ENCODE peak calls at places on chromosomes 6 and 20, in ten cellular contexts. One of them, this sample, is unnamed.

GRCh38 chr6:142542704-142543233 is 241.0 kb downstream of the ADGRG6 start:
- DNase-seq in AG08395: peak; percentile 25
- DNase-seq in stimulated activated CD8-positive, alpha-beta memory T cell treated with anti-CD3 and anti-CD28 coated beads, Interleukin-12 subunit alpha, Interleukin-12 subunit beta, amount 100 ng/mL, for 4 hours: no peak
- DNase-seq in lower leg skin: peak; percentile 90
- DNase-seq in T-cell: no peak
- DNase-seq in PC-3: peak; percentile 81
- DNase-seq in Daoy: peak; percentile 81
- DNase-seq in HS-5: peak; percentile 32
- DNase-seq in skeletal muscle cell: peak; percentile 47
- DNase-seq in NCI-H1092 treated with DMSO at 0.1 percent for 48 hours: no peak
- DNase-seq in this sample: peak; percentile 42

GRCh38 chr20:21029356-21029755 is 76.8 kb downstream of the LINC00237 start:
- DNase-seq in AG08395: no peak
- DNase-seq in stimulated activated CD8-positive, alpha-beta memory T cell treated with anti-CD3 and anti-CD28 coated beads, Interleukin-12 subunit alpha, Interleukin-12 subunit beta, amount 100 ng/mL, for 4 hours: no peak
- DNase-seq in lower leg skin: no peak
- DNase-seq in T-cell: no peak
- DNase-seq in PC-3: no peak
- DNase-seq in Daoy: no peak
- DNase-seq in HS-5: no peak
- DNase-seq in skeletal muscle cell: no peak
- DNase-seq in NCI-H1092 treated with DMSO at 0.1 percent for 48 hours: no peak
- DNase-seq in this sample: no peak

GRCh38 chr20:18613553-18613952 is 25.7 kb downstream of the DTD1 start:
- DNase-seq in AG08395: no peak
- DNase-seq in stimulated activated CD8-positive, alpha-beta memory T cell treated with anti-CD3 and anti-CD28 coated beads, Interleukin-12 subunit alpha, Interleukin-12 subunit beta, amount 100 ng/mL, for 4 hours: no peak
- DNase-seq in lower leg skin: peak; percentile 3
- DNase-seq in T-cell: no peak
- DNase-seq in PC-3: peak; percentile 80
- DNase-seq in Daoy: peak; percentile 14
- DNase-seq in HS-5: no peak
- DNase-seq in skeletal muscle cell: no peak
- DNase-seq in NCI-H1092 treated with DMSO at 0.1 percent for 48 hours: no peak
- DNase-seq in this sample: no peak

GRCh38 chr20:36234771-36235320 is 1.4 kb upstream of the AAR2 start:
- DNase-seq in AG08395: no peak
- DNase-seq in stimulated activated CD8-positive, alpha-beta memory T cell treated with anti-CD3 and anti-CD28 coated beads, Interleukin-12 subunit alpha, Interleukin-12 subunit beta, amount 100 ng/mL, for 4 hours: no peak
- DNase-seq in lower leg skin: no peak
- DNase-seq in T-cell: no peak
- DNase-seq in PC-3: no peak
- DNase-seq in Daoy: no peak
- DNase-seq in HS-5: no peak
- DNase-seq in skeletal muscle cell: no peak
- DNase-seq in NCI-H1092 treated with DMSO at 0.1 percent for 48 hours: no peak
- DNase-seq in this sample: no peak

GRCh38 chr20:44174996-44175766 is 11.8 kb downstream of the JPH2 start:
- DNase-seq in AG08395: no peak
- DNase-seq in stimulated activated CD8-positive, alpha-beta memory T cell treated with anti-CD3 and anti-CD28 coated beads, Interleukin-12 subunit alpha, Interleukin-12 subunit beta, amount 100 ng/mL, for 4 hours: no peak
- DNase-seq in lower leg skin: no peak
- DNase-seq in T-cell: no peak
- DNase-seq in PC-3: no peak
- DNase-seq in Daoy: no peak
- DNase-seq in HS-5: no peak
- DNase-seq in skeletal muscle cell: no peak
- DNase-seq in NCI-H1092 treated with DMSO at 0.1 percent for 48 hours: no peak
- DNase-seq in this sample: no peak

GRCh38 chr20:805713-806112 is 27.8 kb upstream of the FAM110A start:
- DNase-seq in AG08395: no peak
- DNase-seq in stimulated activated CD8-positive, alpha-beta memory T cell treated with anti-CD3 and anti-CD28 coated beads, Interleukin-12 subunit alpha, Interleukin-12 subunit beta, amount 100 ng/mL, for 4 hours: no peak
- DNase-seq in lower leg skin: no peak
- DNase-seq in T-cell: no peak
- DNase-seq in PC-3: peak; percentile 34
- DNase-seq in Daoy: no peak
- DNase-seq in HS-5: no peak
- DNase-seq in skeletal muscle cell: no peak
- DNase-seq in NCI-H1092 treated with DMSO at 0.1 percent for 48 hours: no peak
- DNase-seq in this sample: no peak

GRCh38 chr6:92495246-92495645 is 924.1 kb downstream of the EPHA7 start:
- DNase-seq in AG08395: no peak
- DNase-seq in stimulated activated CD8-positive, alpha-beta memory T cell treated with anti-CD3 and anti-CD28 coated beads, Interleukin-12 subunit alpha, Interleukin-12 subunit beta, amount 100 ng/mL, for 4 hours: no peak
- DNase-seq in lower leg skin: no peak
- DNase-seq in T-cell: no peak
- DNase-seq in PC-3: no peak
- DNase-seq in Daoy: no peak
- DNase-seq in HS-5: no peak
- DNase-seq in skeletal muscle cell: peak; percentile 67
- DNase-seq in NCI-H1092 treated with DMSO at 0.1 percent for 48 hours: no peak
- DNase-seq in this sample: no peak

GRCh38 chr20:47490795-47491194 is 10.9 kb upstream of the NCOA3 start:
- DNase-seq in AG08395: no peak
- DNase-seq in stimulated activated CD8-positive, alpha-beta memory T cell treated with anti-CD3 and anti-CD28 coated beads, Interleukin-12 subunit alpha, Interleukin-12 subunit beta, amount 100 ng/mL, for 4 hours: no peak
- DNase-seq in lower leg skin: no peak
- DNase-seq in T-cell: no peak
- DNase-seq in PC-3: no peak
- DNase-seq in Daoy: no peak
- DNase-seq in HS-5: no peak
- DNase-seq in skeletal muscle cell: no peak
- DNase-seq in NCI-H1092 treated with DMSO at 0.1 percent for 48 hours: no peak
- DNase-seq in this sample: no peak

GRCh38 chr6:105484238-105485161 is 81.6 kb upstream of the PREP start:
- DNase-seq in AG08395: peak; percentile 36
- DNase-seq in stimulated activated CD8-positive, alpha-beta memory T cell treated with anti-CD3 and anti-CD28 coated beads, Interleukin-12 subunit alpha, Interleukin-12 subunit beta, amount 100 ng/mL, for 4 hours: no peak
- DNase-seq in lower leg skin: no peak
- DNase-seq in T-cell: no peak
- DNase-seq in PC-3: peak; percentile 79
- DNase-seq in Daoy: peak; percentile 13
- DNase-seq in HS-5: no peak
- DNase-seq in skeletal muscle cell: no peak
- DNase-seq in NCI-H1092 treated with DMSO at 0.1 percent for 48 hours: peak; percentile 29
- DNase-seq in this sample: peak; percentile 40

GRCh38 chr20:41524980-41525613 is 93.1 kb downstream of the CHD6 start:
- DNase-seq in AG08395: peak; percentile 55
- DNase-seq in stimulated activated CD8-positive, alpha-beta memory T cell treated with anti-CD3 and anti-CD28 coated beads, Interleukin-12 subunit alpha, Interleukin-12 subunit beta, amount 100 ng/mL, for 4 hours: no peak
- DNase-seq in lower leg skin: peak; percentile 88
- DNase-seq in T-cell: no peak
- DNase-seq in PC-3: no peak
- DNase-seq in Daoy: peak; percentile 72
- DNase-seq in HS-5: no peak
- DNase-seq in skeletal muscle cell: peak; percentile 47
- DNase-seq in NCI-H1092 treated with DMSO at 0.1 percent for 48 hours: peak; percentile 77
- DNase-seq in this sample: peak; percentile 22

GRCh38 chr6:45563092-45563491 is 185.4 kb upstream of the SUPT3H start:
- DNase-seq in AG08395: no peak
- DNase-seq in stimulated activated CD8-positive, alpha-beta memory T cell treated with anti-CD3 and anti-CD28 coated beads, Interleukin-12 subunit alpha, Interleukin-12 subunit beta, amount 100 ng/mL, for 4 hours: no peak
- DNase-seq in lower leg skin: no peak
- DNase-seq in T-cell: no peak
- DNase-seq in PC-3: no peak
- DNase-seq in Daoy: no peak
- DNase-seq in HS-5: no peak
- DNase-seq in skeletal muscle cell: no peak
- DNase-seq in NCI-H1092 treated with DMSO at 0.1 percent for 48 hours: no peak
- DNase-seq in this sample: no peak

GRCh38 chr20:53466279-53466678 is 127.4 kb downstream of the ZNF217 start:
- DNase-seq in AG08395: no peak
- DNase-seq in stimulated activated CD8-positive, alpha-beta memory T cell treated with anti-CD3 and anti-CD28 coated beads, Interleukin-12 subunit alpha, Interleukin-12 subunit beta, amount 100 ng/mL, for 4 hours: no peak
- DNase-seq in lower leg skin: no peak
- DNase-seq in T-cell: no peak
- DNase-seq in PC-3: no peak
- DNase-seq in Daoy: no peak
- DNase-seq in HS-5: no peak
- DNase-seq in skeletal muscle cell: no peak
- DNase-seq in NCI-H1092 treated with DMSO at 0.1 percent for 48 hours: no peak
- DNase-seq in this sample: no peak

GRCh38 chr6:134819858-134820495 is 129.9 kb downstream of the ALDH8A1 start:
- DNase-seq in AG08395: no peak
- DNase-seq in stimulated activated CD8-positive, alpha-beta memory T cell treated with anti-CD3 and anti-CD28 coated beads, Interleukin-12 subunit alpha, Interleukin-12 subunit beta, amount 100 ng/mL, for 4 hours: no peak
- DNase-seq in lower leg skin: no peak
- DNase-seq in T-cell: no peak
- DNase-seq in PC-3: no peak
- DNase-seq in Daoy: no peak
- DNase-seq in HS-5: no peak
- DNase-seq in skeletal muscle cell: no peak
- DNase-seq in NCI-H1092 treated with DMSO at 0.1 percent for 48 hours: no peak
- DNase-seq in this sample: no peak

GRCh38 chr20:9488063-9488462 is 26.3 kb upstream of the LAMP5 start:
- DNase-seq in AG08395: no peak
- DNase-seq in stimulated activated CD8-positive, alpha-beta memory T cell treated with anti-CD3 and anti-CD28 coated beads, Interleukin-12 subunit alpha, Interleukin-12 subunit beta, amount 100 ng/mL, for 4 hours: no peak
- DNase-seq in lower leg skin: no peak
- DNase-seq in T-cell: no peak
- DNase-seq in PC-3: peak; percentile 19
- DNase-seq in Daoy: no peak
- DNase-seq in HS-5: no peak
- DNase-seq in skeletal muscle cell: no peak
- DNase-seq in NCI-H1092 treated with DMSO at 0.1 percent for 48 hours: no peak
- DNase-seq in this sample: no peak

GRCh38 chr6:136539967-136540366 is 10.3 kb downstream of the MAP7 start:
- DNase-seq in AG08395: no peak
- DNase-seq in stimulated activated CD8-positive, alpha-beta memory T cell treated with anti-CD3 and anti-CD28 coated beads, Interleukin-12 subunit alpha, Interleukin-12 subunit beta, amount 100 ng/mL, for 4 hours: no peak
- DNase-seq in lower leg skin: no peak
- DNase-seq in T-cell: no peak
- DNase-seq in PC-3: no peak
- DNase-seq in Daoy: no peak
- DNase-seq in HS-5: no peak
- DNase-seq in skeletal muscle cell: no peak
- DNase-seq in NCI-H1092 treated with DMSO at 0.1 percent for 48 hours: no peak
- DNase-seq in this sample: no peak

GRCh38 chr20:63183422-63184146 is 32.3 kb downstream of the YTHDF1 start:
- DNase-seq in AG08395: peak; percentile 55
- DNase-seq in stimulated activated CD8-positive, alpha-beta memory T cell treated with anti-CD3 and anti-CD28 coated beads, Interleukin-12 subunit alpha, Interleukin-12 subunit beta, amount 100 ng/mL, for 4 hours: no peak
- DNase-seq in lower leg skin: no peak
- DNase-seq in T-cell: no peak
- DNase-seq in PC-3: peak; percentile 64
- DNase-seq in Daoy: peak; percentile 53
- DNase-seq in HS-5: no peak
- DNase-seq in skeletal muscle cell: no peak
- DNase-seq in NCI-H1092 treated with DMSO at 0.1 percent for 48 hours: no peak
- DNase-seq in this sample: no peak

GRCh38 chr6:84508981-84509380 is 255.4 kb downstream of the TBX18 start:
- DNase-seq in AG08395: peak; percentile 17
- DNase-seq in stimulated activated CD8-positive, alpha-beta memory T cell treated with anti-CD3 and anti-CD28 coated beads, Interleukin-12 subunit alpha, Interleukin-12 subunit beta, amount 100 ng/mL, for 4 hours: no peak
- DNase-seq in lower leg skin: no peak
- DNase-seq in T-cell: no peak
- DNase-seq in PC-3: no peak
- DNase-seq in Daoy: no peak
- DNase-seq in HS-5: no peak
- DNase-seq in skeletal muscle cell: no peak
- DNase-seq in NCI-H1092 treated with DMSO at 0.1 percent for 48 hours: no peak
- DNase-seq in this sample: peak; percentile 26

GRCh38 chr20:50569864-50570836 is 60.0 kb downstream of the PTPN1 start:
- DNase-seq in AG08395: no peak
- DNase-seq in stimulated activated CD8-positive, alpha-beta memory T cell treated with anti-CD3 and anti-CD28 coated beads, Interleukin-12 subunit alpha, Interleukin-12 subunit beta, amount 100 ng/mL, for 4 hours: no peak
- DNase-seq in lower leg skin: no peak
- DNase-seq in T-cell: no peak
- DNase-seq in PC-3: peak; percentile 40
- DNase-seq in Daoy: no peak
- DNase-seq in HS-5: no peak
- DNase-seq in skeletal muscle cell: no peak
- DNase-seq in NCI-H1092 treated with DMSO at 0.1 percent for 48 hours: no peak
- DNase-seq in this sample: no peak

GRCh38 chr6:26421259-26422144 is 18.8 kb upstream of the BTN3A3 start:
- DNase-seq in AG08395: peak; percentile 95
- DNase-seq in stimulated activated CD8-positive, alpha-beta memory T cell treated with anti-CD3 and anti-CD28 coated beads, Interleukin-12 subunit alpha, Interleukin-12 subunit beta, amount 100 ng/mL, for 4 hours: no peak
- DNase-seq in lower leg skin: peak; percentile 93
- DNase-seq in T-cell: peak; percentile 12
- DNase-seq in PC-3: peak; percentile 93
- DNase-seq in Daoy: peak; percentile 88
- DNase-seq in HS-5: peak; percentile 77
- DNase-seq in skeletal muscle cell: peak; percentile 73
- DNase-seq in NCI-H1092 treated with DMSO at 0.1 percent for 48 hours: peak; percentile 19
- DNase-seq in this sample: peak; percentile 79

GRCh38 chr6:139839506-139840156 is 465.2 kb upstream of the CITED2 start:
- DNase-seq in AG08395: peak; percentile 58
- DNase-seq in stimulated activated CD8-positive, alpha-beta memory T cell treated with anti-CD3 and anti-CD28 coated beads, Interleukin-12 subunit alpha, Interleukin-12 subunit beta, amount 100 ng/mL, for 4 hours: no peak
- DNase-seq in lower leg skin: no peak
- DNase-seq in T-cell: no peak
- DNase-seq in PC-3: no peak
- DNase-seq in Daoy: peak; percentile 34
- DNase-seq in HS-5: no peak
- DNase-seq in skeletal muscle cell: no peak
- DNase-seq in NCI-H1092 treated with DMSO at 0.1 percent for 48 hours: no peak
- DNase-seq in this sample: peak; percentile 58

GRCh38 chr20:32839227-32839981 is 19.3 kb upstream of the EFCAB8 start:
- DNase-seq in AG08395: no peak
- DNase-seq in stimulated activated CD8-positive, alpha-beta memory T cell treated with anti-CD3 and anti-CD28 coated beads, Interleukin-12 subunit alpha, Interleukin-12 subunit beta, amount 100 ng/mL, for 4 hours: no peak
- DNase-seq in lower leg skin: no peak
- DNase-seq in T-cell: no peak
- DNase-seq in PC-3: no peak
- DNase-seq in Daoy: no peak
- DNase-seq in HS-5: no peak
- DNase-seq in skeletal muscle cell: no peak
- DNase-seq in NCI-H1092 treated with DMSO at 0.1 percent for 48 hours: peak; percentile 21
- DNase-seq in this sample: no peak

GRCh38 chr6:129920103-129920798 is 59.1 kb upstream of the TMEM244 start:
- DNase-seq in AG08395: no peak
- DNase-seq in stimulated activated CD8-positive, alpha-beta memory T cell treated with anti-CD3 and anti-CD28 coated beads, Interleukin-12 subunit alpha, Interleukin-12 subunit beta, amount 100 ng/mL, for 4 hours: no peak
- DNase-seq in lower leg skin: no peak
- DNase-seq in T-cell: no peak
- DNase-seq in PC-3: peak; percentile 2
- DNase-seq in Daoy: no peak
- DNase-seq in HS-5: no peak
- DNase-seq in skeletal muscle cell: no peak
- DNase-seq in NCI-H1092 treated with DMSO at 0.1 percent for 48 hours: no peak
- DNase-seq in this sample: no peak

GRCh38 chr6:36121752-36122494 is 8.4 kb upstream of the MAPK13 start:
- DNase-seq in AG08395: no peak
- DNase-seq in stimulated activated CD8-positive, alpha-beta memory T cell treated with anti-CD3 and anti-CD28 coated beads, Interleukin-12 subunit alpha, Interleukin-12 subunit beta, amount 100 ng/mL, for 4 hours: no peak
- DNase-seq in lower leg skin: no peak
- DNase-seq in T-cell: no peak
- DNase-seq in PC-3: no peak
- DNase-seq in Daoy: no peak
- DNase-seq in HS-5: no peak
- DNase-seq in skeletal muscle cell: no peak
- DNase-seq in NCI-H1092 treated with DMSO at 0.1 percent for 48 hours: no peak
- DNase-seq in this sample: no peak

GRCh38 chr20:60087563-60088105 is 129.4 kb downstream of the CDH26 start:
- DNase-seq in AG08395: no peak
- DNase-seq in stimulated activated CD8-positive, alpha-beta memory T cell treated with anti-CD3 and anti-CD28 coated beads, Interleukin-12 subunit alpha, Interleukin-12 subunit beta, amount 100 ng/mL, for 4 hours: no peak
- DNase-seq in lower leg skin: peak; percentile 75
- DNase-seq in T-cell: no peak
- DNase-seq in PC-3: no peak
- DNase-seq in Daoy: no peak
- DNase-seq in HS-5: no peak
- DNase-seq in skeletal muscle cell: no peak
- DNase-seq in NCI-H1092 treated with DMSO at 0.1 percent for 48 hours: no peak
- DNase-seq in this sample: no peak

GRCh38 chr6:41280658-41281057 is 5.8 kb downstream of the TREM1 start:
- DNase-seq in AG08395: no peak
- DNase-seq in stimulated activated CD8-positive, alpha-beta memory T cell treated with anti-CD3 and anti-CD28 coated beads, Interleukin-12 subunit alpha, Interleukin-12 subunit beta, amount 100 ng/mL, for 4 hours: no peak
- DNase-seq in lower leg skin: no peak
- DNase-seq in T-cell: no peak
- DNase-seq in PC-3: peak; percentile 14
- DNase-seq in Daoy: no peak
- DNase-seq in HS-5: no peak
- DNase-seq in skeletal muscle cell: no peak
- DNase-seq in NCI-H1092 treated with DMSO at 0.1 percent for 48 hours: no peak
- DNase-seq in this sample: no peak

GRCh38 chr20:50333856-50334255 is 143.2 kb downstream of the CEBPB start:
- DNase-seq in AG08395: peak; percentile 73
- DNase-seq in stimulated activated CD8-positive, alpha-beta memory T cell treated with anti-CD3 and anti-CD28 coated beads, Interleukin-12 subunit alpha, Interleukin-12 subunit beta, amount 100 ng/mL, for 4 hours: no peak
- DNase-seq in lower leg skin: peak; percentile 88
- DNase-seq in T-cell: no peak
- DNase-seq in PC-3: peak; percentile 73
- DNase-seq in Daoy: peak; percentile 92
- DNase-seq in HS-5: no peak
- DNase-seq in skeletal muscle cell: peak; percentile 76
- DNase-seq in NCI-H1092 treated with DMSO at 0.1 percent for 48 hours: no peak
- DNase-seq in this sample: peak; percentile 79

GRCh38 chr6:125906158-125906998 is 50.2 kb upstream of the HINT3 start:
- DNase-seq in AG08395: peak; percentile 35
- DNase-seq in stimulated activated CD8-positive, alpha-beta memory T cell treated with anti-CD3 and anti-CD28 coated beads, Interleukin-12 subunit alpha, Interleukin-12 subunit beta, amount 100 ng/mL, for 4 hours: peak; percentile 2
- DNase-seq in lower leg skin: no peak
- DNase-seq in T-cell: no peak
- DNase-seq in PC-3: peak; percentile 41
- DNase-seq in Daoy: peak; percentile 65
- DNase-seq in HS-5: no peak
- DNase-seq in skeletal muscle cell: no peak
- DNase-seq in NCI-H1092 treated with DMSO at 0.1 percent for 48 hours: no peak
- DNase-seq in this sample: no peak

GRCh38 chr6:112639436-112639835 is 292.3 kb downstream of the RFPL4B start:
- DNase-seq in AG08395: peak; percentile 36
- DNase-seq in stimulated activated CD8-positive, alpha-beta memory T cell treated with anti-CD3 and anti-CD28 coated beads, Interleukin-12 subunit alpha, Interleukin-12 subunit beta, amount 100 ng/mL, for 4 hours: no peak
- DNase-seq in lower leg skin: no peak
- DNase-seq in T-cell: no peak
- DNase-seq in PC-3: peak; percentile 52
- DNase-seq in Daoy: no peak
- DNase-seq in HS-5: peak; percentile 75
- DNase-seq in skeletal muscle cell: peak; percentile 59
- DNase-seq in NCI-H1092 treated with DMSO at 0.1 percent for 48 hours: no peak
- DNase-seq in this sample: no peak